ENCODE peak calls at places on chromosomes 11 and 22, in seven cellular contexts. One of them, this sample, is unnamed.
A peak's percentile ranks its signal among the peaks of the same experiment; 100 is the strongest.

GRCh38 chr11:2977113-2977512 is 15.0 kb downstream of the NAP1L4 start:
- DNase-seq in mesendoderm: no peak
- DNase-seq in sigmoid colon: no peak
- DNase-seq in stimulated activated effector memory CD8-positive, alpha-beta T cell treated with anti-CD3 and anti-CD28 coated beads, Interleukin-12 subunit alpha, Interleukin-12 subunit beta, amount 100 ng/mL, for 72 hours: no peak
- DNase-seq in colonic mucosa: no peak
- DNase-seq in endothelial cell: no peak
- DNase-seq in A172: no peak
- DNase-seq in this sample: no peak

GRCh38 chr22:50304528-50305392 is 2.7 kb downstream of the PLXNB2 start:
- DNase-seq in stimulated activated effector memory CD8-positive, alpha-beta T cell treated with anti-CD3 and anti-CD28 coated beads, Interleukin-12 subunit alpha, Interleukin-12 subunit beta, amount 100 ng/mL, for 72 hours: no peak
- DNase-seq in colonic mucosa: peak; percentile 77
- DNase-seq in mesendoderm: no peak
- DNase-seq in A172: peak; percentile 48
- DNase-seq in endothelial cell: no peak
- DNase-seq in sigmoid colon: peak; percentile 80
- DNase-seq in this sample: no peak

GRCh38 chr11:71235719-71236118 is 16.7 kb downstream of the SHANK2 start:
- DNase-seq in colonic mucosa: no peak
- DNase-seq in A172: no peak
- DNase-seq in sigmoid colon: peak; percentile 50
- DNase-seq in stimulated activated effector memory CD8-positive, alpha-beta T cell treated with anti-CD3 and anti-CD28 coated beads, Interleukin-12 subunit alpha, Interleukin-12 subunit beta, amount 100 ng/mL, for 72 hours: no peak
- DNase-seq in endothelial cell: no peak
- DNase-seq in mesendoderm: no peak
- DNase-seq in this sample: no peak

GRCh38 chr11:61138940-61139339 is 22.3 kb downstream of the VPS37C start:
- DNase-seq in stimulated activated effector memory CD8-positive, alpha-beta T cell treated with anti-CD3 and anti-CD28 coated beads, Interleukin-12 subunit alpha, Interleukin-12 subunit beta, amount 100 ng/mL, for 72 hours: no peak
- DNase-seq in colonic mucosa: no peak
- DNase-seq in sigmoid colon: peak; percentile 48
- DNase-seq in A172: peak; percentile 80
- DNase-seq in endothelial cell: no peak
- DNase-seq in mesendoderm: no peak
- DNase-seq in this sample: no peak

GRCh38 chr11:57491371-57492061 is 24.0 kb downstream of the SLC43A1 start:
- DNase-seq in mesendoderm: peak; percentile 75
- DNase-seq in colonic mucosa: peak; percentile 53
- DNase-seq in A172: no peak
- DNase-seq in endothelial cell: peak; percentile 70
- DNase-seq in stimulated activated effector memory CD8-positive, alpha-beta T cell treated with anti-CD3 and anti-CD28 coated beads, Interleukin-12 subunit alpha, Interleukin-12 subunit beta, amount 100 ng/mL, for 72 hours: peak; percentile 48
- DNase-seq in sigmoid colon: no peak
- DNase-seq in this sample: peak; percentile 59

GRCh38 chr11:96464695-96465307 is 75.0 kb downstream of the JRKL start:
- DNase-seq in sigmoid colon: no peak
- DNase-seq in stimulated activated effector memory CD8-positive, alpha-beta T cell treated with anti-CD3 and anti-CD28 coated beads, Interleukin-12 subunit alpha, Interleukin-12 subunit beta, amount 100 ng/mL, for 72 hours: no peak
- DNase-seq in A172: peak; percentile 60
- DNase-seq in colonic mucosa: no peak
- DNase-seq in mesendoderm: peak; percentile 88
- DNase-seq in endothelial cell: no peak
- DNase-seq in this sample: no peak

GRCh38 chr11:23112987-23113886 is 253.0 kb upstream of the CCDC179 start:
- DNase-seq in endothelial cell: peak; percentile 33
- DNase-seq in A172: peak; percentile 69
- DNase-seq in stimulated activated effector memory CD8-positive, alpha-beta T cell treated with anti-CD3 and anti-CD28 coated beads, Interleukin-12 subunit alpha, Interleukin-12 subunit beta, amount 100 ng/mL, for 72 hours: no peak
- DNase-seq in mesendoderm: peak; percentile 75
- DNase-seq in colonic mucosa: peak; percentile 87
- DNase-seq in sigmoid colon: no peak
- DNase-seq in this sample: no peak

GRCh38 chr11:61930936-61931335 is 13.6 kb upstream of the RAB3IL1 start:
- DNase-seq in sigmoid colon: no peak
- DNase-seq in stimulated activated effector memory CD8-positive, alpha-beta T cell treated with anti-CD3 and anti-CD28 coated beads, Interleukin-12 subunit alpha, Interleukin-12 subunit beta, amount 100 ng/mL, for 72 hours: no peak
- DNase-seq in endothelial cell: no peak
- DNase-seq in A172: no peak
- DNase-seq in colonic mucosa: no peak
- DNase-seq in mesendoderm: no peak
- DNase-seq in this sample: no peak

GRCh38 chr11:2202900-2203439 is 31.4 kb upstream of the TH start:
- DNase-seq in endothelial cell: no peak
- DNase-seq in sigmoid colon: peak; percentile 52
- DNase-seq in stimulated activated effector memory CD8-positive, alpha-beta T cell treated with anti-CD3 and anti-CD28 coated beads, Interleukin-12 subunit alpha, Interleukin-12 subunit beta, amount 100 ng/mL, for 72 hours: no peak
- DNase-seq in mesendoderm: no peak
- DNase-seq in A172: no peak
- DNase-seq in colonic mucosa: no peak
- DNase-seq in this sample: no peak

GRCh38 chr11:102457056-102457677 is 4.6 kb upstream of the TMEM123 start:
- DNase-seq in colonic mucosa: no peak
- DNase-seq in sigmoid colon: no peak
- DNase-seq in A172: no peak
- DNase-seq in stimulated activated effector memory CD8-positive, alpha-beta T cell treated with anti-CD3 and anti-CD28 coated beads, Interleukin-12 subunit alpha, Interleukin-12 subunit beta, amount 100 ng/mL, for 72 hours: no peak
- DNase-seq in endothelial cell: no peak
- DNase-seq in mesendoderm: no peak
- DNase-seq in this sample: no peak

GRCh38 chr11:15551897-15552851 is 437.5 kb downstream of the INSC start:
- DNase-seq in sigmoid colon: no peak
- DNase-seq in stimulated activated effector memory CD8-positive, alpha-beta T cell treated with anti-CD3 and anti-CD28 coated beads, Interleukin-12 subunit alpha, Interleukin-12 subunit beta, amount 100 ng/mL, for 72 hours: no peak
- DNase-seq in colonic mucosa: no peak
- DNase-seq in mesendoderm: peak; percentile 67
- DNase-seq in A172: no peak
- DNase-seq in endothelial cell: no peak
- DNase-seq in this sample: no peak

GRCh38 chr11:8768625-8769333 is 86.2 kb downstream of the RPL27A start:
- DNase-seq in A172: peak; percentile 88
- DNase-seq in stimulated activated effector memory CD8-positive, alpha-beta T cell treated with anti-CD3 and anti-CD28 coated beads, Interleukin-12 subunit alpha, Interleukin-12 subunit beta, amount 100 ng/mL, for 72 hours: no peak
- DNase-seq in endothelial cell: no peak
- DNase-seq in sigmoid colon: no peak
- DNase-seq in colonic mucosa: no peak
- DNase-seq in mesendoderm: peak; percentile 80
- DNase-seq in this sample: no peak

GRCh38 chr22:50713571-50714056 is 24.4 kb upstream of the ACR start:
- DNase-seq in A172: no peak
- DNase-seq in stimulated activated effector memory CD8-positive, alpha-beta T cell treated with anti-CD3 and anti-CD28 coated beads, Interleukin-12 subunit alpha, Interleukin-12 subunit beta, amount 100 ng/mL, for 72 hours: no peak
- DNase-seq in endothelial cell: no peak
- DNase-seq in mesendoderm: no peak
- DNase-seq in sigmoid colon: peak; percentile 62
- DNase-seq in colonic mucosa: no peak
- DNase-seq in this sample: no peak

GRCh38 chr11:68383976-68384501 is 71.6 kb downstream of the LRP5 start:
- DNase-seq in A172: peak; percentile 13
- DNase-seq in stimulated activated effector memory CD8-positive, alpha-beta T cell treated with anti-CD3 and anti-CD28 coated beads, Interleukin-12 subunit alpha, Interleukin-12 subunit beta, amount 100 ng/mL, for 72 hours: peak; percentile 61
- DNase-seq in mesendoderm: peak; percentile 73
- DNase-seq in colonic mucosa: peak; percentile 79
- DNase-seq in endothelial cell: peak; percentile 75
- DNase-seq in sigmoid colon: peak; percentile 83
- DNase-seq in this sample: peak; percentile 52

GRCh38 chr22:19823638-19824196 is 31.0 kb downstream of the GNB1L start:
- DNase-seq in mesendoderm: peak; percentile 18
- DNase-seq in A172: no peak
- DNase-seq in stimulated activated effector memory CD8-positive, alpha-beta T cell treated with anti-CD3 and anti-CD28 coated beads, Interleukin-12 subunit alpha, Interleukin-12 subunit beta, amount 100 ng/mL, for 72 hours: no peak
- DNase-seq in sigmoid colon: peak; percentile 26
- DNase-seq in endothelial cell: no peak
- DNase-seq in colonic mucosa: peak; percentile 12
- DNase-seq in this sample: no peak

GRCh38 chr11:121082670-121083069 is 18.4 kb upstream of the TECTA start:
- DNase-seq in stimulated activated effector memory CD8-positive, alpha-beta T cell treated with anti-CD3 and anti-CD28 coated beads, Interleukin-12 subunit alpha, Interleukin-12 subunit beta, amount 100 ng/mL, for 72 hours: no peak
- DNase-seq in endothelial cell: peak; percentile 27
- DNase-seq in colonic mucosa: no peak
- DNase-seq in sigmoid colon: no peak
- DNase-seq in mesendoderm: peak; percentile 66
- DNase-seq in A172: no peak
- DNase-seq in this sample: no peak

GRCh38 chr11:102610198-102610597 is 14.9 kb downstream of the MMP20 start:
- DNase-seq in endothelial cell: no peak
- DNase-seq in colonic mucosa: no peak
- DNase-seq in stimulated activated effector memory CD8-positive, alpha-beta T cell treated with anti-CD3 and anti-CD28 coated beads, Interleukin-12 subunit alpha, Interleukin-12 subunit beta, amount 100 ng/mL, for 72 hours: no peak
- DNase-seq in sigmoid colon: no peak
- DNase-seq in mesendoderm: no peak
- DNase-seq in A172: no peak
- DNase-seq in this sample: no peak

GRCh38 chr11:73651252-73651651 is 4.9 kb downstream of the PLEKHB1 start:
- DNase-seq in A172: no peak
- DNase-seq in mesendoderm: no peak
- DNase-seq in stimulated activated effector memory CD8-positive, alpha-beta T cell treated with anti-CD3 and anti-CD28 coated beads, Interleukin-12 subunit alpha, Interleukin-12 subunit beta, amount 100 ng/mL, for 72 hours: no peak
- DNase-seq in sigmoid colon: no peak
- DNase-seq in colonic mucosa: no peak
- DNase-seq in endothelial cell: no peak
- DNase-seq in this sample: no peak

GRCh38 chr11:102749101-102749725 is 24.5 kb upstream of the MMP8 start:
- DNase-seq in A172: no peak
- DNase-seq in mesendoderm: no peak
- DNase-seq in colonic mucosa: no peak
- DNase-seq in stimulated activated effector memory CD8-positive, alpha-beta T cell treated with anti-CD3 and anti-CD28 coated beads, Interleukin-12 subunit alpha, Interleukin-12 subunit beta, amount 100 ng/mL, for 72 hours: no peak
- DNase-seq in endothelial cell: no peak
- DNase-seq in sigmoid colon: no peak
- DNase-seq in this sample: no peak

GRCh38 chr11:9494316-9494715 is 33.5 kb downstream of the ZNF143 start:
- DNase-seq in stimulated activated effector memory CD8-positive, alpha-beta T cell treated with anti-CD3 and anti-CD28 coated beads, Interleukin-12 subunit alpha, Interleukin-12 subunit beta, amount 100 ng/mL, for 72 hours: no peak
- DNase-seq in endothelial cell: no peak
- DNase-seq in sigmoid colon: no peak
- DNase-seq in A172: no peak
- DNase-seq in mesendoderm: no peak
- DNase-seq in colonic mucosa: no peak
- DNase-seq in this sample: no peak

This sample was measured in activated T-cell treated with anti-CD3 and anti-CD28 coated beads for 48 hours.